ENCODE peak calls at places on chromosomes 16 and 17, in five cellular contexts. G, K, E, Z and R are unnamed samples.
A peak's percentile ranks its signal among the peaks of the same experiment; 100 is the strongest.

GRCh38 chr16:75035410-75035968 is 36.7 kb downstream of the ZNRF1 start:
- DNase-seq in G (no peak), K (no peak), E (no peak), Z (no peak), R (no peak)

GRCh38 chr16:50668368-50669008 is 12.6 kb downstream of the SNX20 start:
- DNase-seq in G (no peak), K (no peak), E (no peak), Z (no peak), R (no peak)

GRCh38 chr17:16378631-16379282 is 2.1 kb upstream of the UBB start:
- DNase-seq in G (no peak), K (no peak), E (no peak), Z (no peak), R (no peak)

GRCh38 chr16:70348991-70349390 is 2.3 kb downstream of the DDX19A start:
- DNase-seq in G (peak; percentile 65), K (no peak), E (no peak), Z (no peak), R (no peak)

GRCh38 chr17:38421224-38421841 is 6.9 kb upstream of the ARHGAP23 start:
- DNase-seq in G (peak; percentile 70), K (no peak), E (no peak), Z (peak; percentile 93), R (peak; percentile 55)

GRCh38 chr16:1427473-1428461 is 3.1 kb upstream of the PERCC1 start:
- DNase-seq in G (no peak), K (no peak), E (no peak), Z (no peak), R (no peak)

GRCh38 chr17:53032861-53033271 is 789.9 kb upstream of the KIF2B start:
- DNase-seq in G (peak; percentile 76), K (no peak), E (peak; percentile 21), Z (no peak), R (peak; percentile 87)

GRCh38 chr16:86931410-86931941 is 353.1 kb downstream of the FOXL1 start:
- DNase-seq in G (peak; percentile 93), K (no peak), E (no peak), Z (peak; percentile 92), R (no peak)

GRCh38 chr17:57785032-57785431 is 39.9 kb upstream of the CCDC182 start:
- DNase-seq in G (peak; percentile 66), K (no peak), E (no peak), Z (no peak), R (no peak)

GRCh38 chr17:63223212-63223911 is 222.7 kb downstream of the CYB561 start:
- DNase-seq in G (no peak), K (no peak), E (no peak), Z (no peak), R (no peak)

GRCh38 chr16:56190903-56191806 is at the start of gene GNAO1:
- DNase-seq in G (peak; percentile 56), K (peak; percentile 74), E (peak; percentile 83), Z (peak; percentile 81), R (peak; percentile 72)

GRCh38 chr16:80317132-80318098 is 223.4 kb upstream of the DYNLRB2 start:
- DNase-seq in G (no peak), K (no peak), E (no peak), Z (peak; percentile 11), R (peak; percentile 5)

GRCh38 chr16:58492735-58493134 is 7.2 kb upstream of the NDRG4 start:
- DNase-seq in G (no peak), K (no peak), E (peak; percentile 41), Z (no peak), R (no peak)

GRCh38 chr17:80362428-80363119 is 52.4 kb upstream of the ENDOV start:
- DNase-seq in G (peak; percentile 70), K (no peak), E (no peak), Z (peak; percentile 44), R (no peak)

GRCh38 chr16:3214904-3215600 is 19.9 kb downstream of the ZNF200 start:
- DNase-seq in G (no peak), K (peak; percentile 28), E (no peak), Z (peak; percentile 28), R (no peak)